ENCODE peak calls at places on chromosomes 7 and 10, in seven cellular contexts. O is prostate gland, H is sigmoid colon, I is transverse colon, R is HepG2, S is HCT116, X is endothelial cell of umbilical vein. D is an unnamed sample.

GRCh38 chr10:62433181-62433692 is 59.1 kb downstream of the ZNF365 start:
- DNase-seq in R (no peak), X (peak), I (no peak), S (peak), O (no peak), H (peak), D (peak)

GRCh38 chr10:103687172-103687571 is 168.2 kb downstream of the SH3PXD2A start:
- DNase-seq in S (no peak), I (no peak), H (no peak), X (no peak), O (no peak), R (no peak), D (no peak)

GRCh38 chr10:63094405-63094804 is 38.7 kb upstream of the NRBF2 start:
- DNase-seq in I (no peak), O (no peak), X (no peak), R (no peak), S (no peak), H (no peak), D (no peak)

GRCh38 chr7:26664735-26665420 is 199.5 kb downstream of the SKAP2 start:
- DNase-seq in X (peak), I (peak), R (no peak), O (no peak), S (no peak), H (no peak), D (no peak)

GRCh38 chr7:51789494-51789893 is 472.9 kb upstream of the COBL start:
- DNase-seq in R (no peak), I (no peak), X (no peak), H (no peak), S (no peak), O (no peak), D (no peak)

GRCh38 chr7:155660059-155660757 is 15.7 kb downstream of the RBM33 start:
- DNase-seq in O (no peak), H (no peak), X (no peak), S (no peak), R (no peak), I (no peak), D (no peak)

GRCh38 chr10:70954777-70955176 is 66.4 kb upstream of the PCBD1 start:
- DNase-seq in I (no peak), R (no peak), H (no peak), O (no peak), X (no peak), S (no peak), D (no peak)

GRCh38 chr10:116268976-116269375 is 4.0 kb downstream of the GFRA1 start:
- DNase-seq in S (no peak), H (no peak), R (no peak), X (no peak), I (no peak), O (no peak), D (no peak)

GRCh38 chr7:95066736-95067530 is 159.5 kb downstream of the PPP1R9A start:
- DNase-seq in X (peak), R (peak), O (no peak), H (no peak), S (no peak), I (no peak), D (no peak)

GRCh38 chr7:518630-519428 is 817 bp downstream of the PDGFA start:
- DNase-seq in H (peak), R (no peak), S (no peak), O (peak), X (peak), I (peak), D (peak)

GRCh38 chr7:131231381-131232220 is 96.1 kb upstream of the MKLN1 start:
- DNase-seq in X (no peak), O (no peak), R (no peak), I (peak), S (no peak), H (peak), D (no peak)

GRCh38 chr7:44225566-44226395 is 25.0 kb downstream of the YKT6 start:
- DNase-seq in S (no peak), H (no peak), O (no peak), X (no peak), I (no peak), R (no peak), D (no peak)

GRCh38 chr10:47368431-47369180 is 15.5 kb downstream of the ZNF488 start:
- DNase-seq in X (no peak), R (no peak), O (no peak), I (no peak), S (no peak), H (no peak), D (peak)

GRCh38 chr7:75639071-75639892 is 99.5 kb downstream of the HIP1 start:
- DNase-seq in X (peak), H (peak), R (no peak), I (peak), O (no peak), S (no peak), D (peak)

GRCh38 chr7:134695321-134695860 is 48.7 kb downstream of the BPGM start:
- DNase-seq in X (no peak), O (no peak), S (no peak), H (no peak), I (no peak), R (no peak), D (no peak)

GRCh38 chr7:153100691-153101237 is 341.2 kb downstream of the ACTR3B start:
- DNase-seq in I (no peak), H (no peak), X (no peak), O (no peak), S (no peak), R (no peak), D (no peak)

GRCh38 chr7:24504040-24504439 is 69.2 kb upstream of the PALS2 start:
- DNase-seq in X (no peak), R (no peak), S (no peak), O (no peak), I (no peak), H (no peak), D (no peak)

GRCh38 chr10:112898540-112899395 is 51.3 kb upstream of the TCF7L2 start:
- DNase-seq in O (no peak), H (no peak), S (peak), X (peak), R (peak), I (peak), D (no peak)

GRCh38 chr7:140866926-140867325 is 57.8 kb downstream of the BRAF start:
- DNase-seq in I (no peak), S (no peak), R (no peak), H (no peak), O (no peak), X (no peak), D (no peak)

GRCh38 chr7:137078781-137079180 is 210.3 kb downstream of the CHRM2 start:
- DNase-seq in I (no peak), H (no peak), X (no peak), S (no peak), O (no peak), R (no peak), D (no peak)

GRCh38 chr7:155402941-155403340 is 55.0 kb upstream of the EN2 start:
- DNase-seq in R (no peak), I (no peak), H (no peak), O (no peak), S (no peak), X (no peak), D (no peak)

GRCh38 chr7:83060218-83060617 is 102.5 kb downstream of the PCLO start:
- DNase-seq in H (no peak), R (no peak), O (no peak), S (no peak), X (no peak), I (no peak), D (no peak)

GRCh38 chr7:85456254-85456653 is 269.4 kb upstream of the SEMA3D start:
- DNase-seq in I (no peak), X (no peak), H (no peak), R (no peak), O (no peak), S (no peak), D (no peak)

GRCh38 chr10:35712486-35712885 is 70.4 kb upstream of the FZD8 start:
- DNase-seq in I (no peak), X (no peak), H (no peak), R (no peak), O (no peak), S (no peak), D (no peak)

GRCh38 chr10:43353495-43354324 is 17.7 kb upstream of the FXYD4 start:
- DNase-seq in S (no peak), O (no peak), X (peak), R (no peak), I (no peak), H (no peak), D (no peak)

GRCh38 chr10:118725784-118726507 is 28.8 kb downstream of the CACUL1 start:
- DNase-seq in H (no peak), I (no peak), X (no peak), S (no peak), R (no peak), O (no peak), D (no peak)

GRCh38 chr10:124116771-124117510 is 23.5 kb upstream of the CHST15 start:
- DNase-seq in S (no peak), R (no peak), O (no peak), I (no peak), H (no peak), X (no peak), D (no peak)

GRCh38 chr10:132170561-132171361 is 16.0 kb upstream of the DPYSL4 start:
- DNase-seq in X (no peak), H (no peak), R (no peak), S (no peak), I (no peak), O (no peak), D (no peak)

GRCh38 chr7:106779877-106780276 is 85.2 kb upstream of the PIK3CG start:
- DNase-seq in X (no peak), I (peak), H (no peak), O (no peak), R (peak), S (peak), D (no peak)

GRCh38 chr10:116809528-116810500 is 39.5 kb upstream of the ENO4 start:
- DNase-seq in X (no peak), R (peak), O (no peak), S (peak), H (peak), I (peak), D (no peak)

GRCh38 chr7:90613088-90613498 is 17.0 kb downstream of the CDK14 start:
- DNase-seq in X (peak), H (no peak), R (no peak), S (no peak), I (no peak), O (no peak), D (no peak)
- TF ChIP-seq POLR2AphosphoS5 in X (no peak), H (no peak), R (no peak), S (no peak), I (no peak), O (no peak), D (no peak)

GRCh38 chr7:41879424-41879823 is 176.5 kb upstream of the INHBA start:
- DNase-seq in R (no peak), S (no peak), I (no peak), H (no peak), O (no peak), X (no peak), D (no peak)
- H3K4me3 ChIP-seq in R (no peak), S (no peak), I (no peak), H (no peak), O (no peak), X (no peak), D (no peak)

GRCh38 chr10:107144490-107144889 is 20.0 kb downstream of the SORCS1 start:
- DNase-seq in I (no peak), R (no peak), H (no peak), O (no peak), X (no peak), S (no peak), D (no peak)
- TF ChIP-seq POLR2AphosphoS5 in I (no peak), R (no peak), H (no peak), O (no peak), X (no peak), S (no peak), D (no peak)

DNA sequence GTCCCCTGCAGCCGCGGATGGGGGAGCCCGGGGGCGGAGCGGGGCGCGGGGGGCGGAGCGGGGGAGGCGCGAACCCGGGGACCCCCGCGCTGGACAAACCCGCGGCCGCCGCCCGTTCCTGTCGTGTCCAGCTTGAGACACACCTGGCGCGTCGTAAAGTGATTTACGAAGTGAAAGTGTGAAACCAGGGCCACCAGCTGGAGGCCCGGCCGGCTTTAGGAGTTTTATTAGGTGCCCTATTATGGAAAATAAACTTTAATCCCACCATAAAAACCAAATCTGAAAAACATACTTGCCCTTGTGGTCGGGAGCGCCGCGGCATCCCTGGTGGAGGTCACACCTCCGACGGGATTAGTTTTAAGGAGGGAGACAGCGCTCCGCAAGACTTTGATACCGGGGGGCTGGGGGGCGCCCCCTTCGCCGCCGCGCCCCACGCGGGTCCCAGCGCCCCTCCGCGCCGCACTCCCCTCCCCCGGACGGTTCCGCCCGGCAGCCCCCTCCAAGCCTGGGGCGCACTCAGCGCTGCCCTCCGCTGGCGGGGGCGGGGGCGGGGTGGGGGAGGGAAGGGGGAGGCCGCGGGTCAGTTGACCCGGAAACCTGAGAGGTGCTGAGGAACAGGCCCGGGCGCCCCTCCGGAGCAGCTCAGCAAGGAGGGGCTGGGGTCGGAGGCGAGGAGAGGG is 10.3 kb downstream of the MNX1 start:
- DNase-seq in H (no peak), R (no peak), I (peak), S (no peak), X (no peak), O (no peak), D (no peak)
- H3K4me3 ChIP-seq in H (peak), R (peak), I (peak), S (peak), X (peak), O (peak), D (peak)

GRCh38 chr7:116528008-116528789 is 3.4 kb downstream of the CAV1 start:
- DNase-seq in I (peak), O (no peak), R (no peak), H (peak), X (peak), S (peak), D (no peak)
- TF ChIP-seq POLR2AphosphoS5 in I (peak), O (no peak), R (no peak), H (peak), X (peak), S (peak), D (peak)

GRCh38 chr7:92824901-92825480 is 11.4 kb downstream of the CDK6 start:
- DNase-seq in H (no peak), O (no peak), X (no peak), S (no peak), R (no peak), I (no peak), D (no peak)
- H3K4me3 ChIP-seq in H (no peak), O (no peak), X (no peak), S (no peak), R (no peak), I (no peak), D (no peak)

GRCh38 chr7:101363734-101364374 is 1.2 kb downstream of the COL26A1 start:
- DNase-seq in R (peak), S (peak), X (peak), O (peak), H (peak), I (peak), D (peak)
- TF ChIP-seq POLR2AphosphoS5 in R (no peak), S (no peak), X (no peak), O (peak), H (no peak), I (no peak), D (no peak)

GRCh38 chr7:33076737-33077136 is 14.2 kb upstream of the NT5C3A start:
- DNase-seq in R (no peak), H (no peak), S (no peak), I (no peak), O (no peak), X (no peak), D (no peak)

GRCh38 chr7:33070277-33070676 is 7.7 kb upstream of the NT5C3A start:
- DNase-seq in R (no peak), O (no peak), X (no peak), I (no peak), S (no peak), H (no peak), D (no peak)

GRCh38 chr7:33075818-33076483 is 13.4 kb upstream of the NT5C3A start:
- DNase-seq in X (no peak), S (no peak), R (no peak), I (no peak), H (no peak), O (no peak), D (no peak)

GRCh38 chr7:33073243-33073642 is 10.7 kb upstream of the NT5C3A start:
- DNase-seq in I (no peak), X (no peak), H (no peak), S (no peak), R (no peak), O (no peak), D (no peak)

DNA sequence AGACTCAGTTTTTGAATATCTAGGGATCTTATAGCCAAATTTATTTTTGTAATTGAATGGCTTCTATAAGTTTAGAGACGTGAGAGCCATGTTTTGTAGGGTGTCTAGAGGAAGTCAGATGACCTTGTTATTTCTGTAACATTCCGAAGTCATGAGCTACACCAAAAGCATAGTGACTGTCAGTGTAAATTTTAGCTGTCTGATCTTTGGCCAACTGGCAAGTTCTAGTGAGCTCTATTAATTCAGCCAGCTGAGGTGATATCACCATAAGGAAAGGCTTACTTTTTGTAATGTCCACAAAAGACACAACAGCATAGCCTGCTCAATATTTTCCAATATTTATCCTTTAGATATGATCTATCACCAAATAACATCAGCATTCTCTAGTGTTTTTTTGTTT is 9.9 kb upstream of the NT5C3A start:
- DNase-seq in X (peak), S (no peak), H (no peak), O (peak), R (peak), I (no peak), D (no peak)
- H3K4me3 ChIP-seq in X (no peak), S (no peak), H (no peak), O (no peak), R (no peak), I (no peak), D (no peak)